ENCODE peak calls at places on chromosome X, in eight cellular contexts. F is MM.1S, K is fibroblast of lung, R is hepatocyte, V is HCT116, S is DND-41, C is neural progenitor cell, A is K562. W is an unnamed sample.

GRCh38 chrX:12657881-12658280 is 133.3 kb upstream of the PRPS2 start:
- DNase-seq in S (no peak), A (no peak), F (no peak), C (no peak), V (no peak), K (no peak), R (no peak), W (no peak)

GRCh38 chrX:85243761-85244410 is at the start of the genes SATL1 and ZNF711:
- DNase-seq in V (peak; percentile 13), R (peak; percentile 85), K (peak; percentile 61), C (peak; percentile 87), S (peak; percentile 85), F (peak; percentile 12), A (peak; percentile 50), W (peak; percentile 65)

GRCh38 chrX:132216806-132217202 is 2.4 kb downstream of the RAP2C start:
- DNase-seq in A (no peak), S (no peak), V (no peak), F (peak; percentile 29), R (peak; percentile 17), K (peak; percentile 41), C (peak; percentile 20), W (peak; percentile 33)

GRCh38 chrX:15815779-15816452 is 25.6 kb downstream of the ZRSR2 start:
- DNase-seq in S (no peak), A (peak; percentile 30), F (peak; percentile 37), V (peak; percentile 3), C (peak; percentile 66), R (peak; percentile 68), K (peak; percentile 33), W (no peak)

GRCh38 chrX:100447563-100448397 is 37.7 kb upstream of the PCDH19 start:
- DNase-seq in V (peak; percentile 31), S (peak; percentile 13), F (peak; percentile 39), R (peak; percentile 50), A (peak; percentile 8), C (peak; percentile 63), K (peak; percentile 11), W (no peak)

GRCh38 chrX:151818828-151819227 is 84.3 kb downstream of the CNGA2 start:
- DNase-seq in V (no peak), S (no peak), C (no peak), F (no peak), A (no peak), K (no peak), R (no peak), W (no peak)

GRCh38 chrX:49767231-49767630 is 61.9 kb upstream of the PAGE4 start:
- DNase-seq in C (no peak), V (no peak), S (no peak), K (no peak), A (no peak), R (no peak), F (no peak), W (no peak)

GRCh38 chrX:124406294-124407013 is 60.1 kb downstream of the SH2D1A start:
- DNase-seq in V (peak; percentile 31), C (peak; percentile 60), R (peak; percentile 73), A (peak; percentile 71), F (peak; percentile 66), K (peak; percentile 68), S (peak; percentile 68), W (peak; percentile 47)

GRCh38 chrX:3664921-3665320 is 48.5 kb downstream of the PRKX start:
- DNase-seq in K (no peak), S (no peak), A (no peak), V (no peak), R (no peak), F (no peak), C (no peak), W (no peak)

GRCh38 chrX:12901486-12901885 is 4.9 kb upstream of the TLR8 start:
- DNase-seq in S (peak; percentile 72), A (peak; percentile 66), V (peak; percentile 36), F (peak; percentile 55), C (peak; percentile 56), K (peak; percentile 44), R (peak; percentile 65), W (no peak)

GRCh38 chrX:133857648-133858269 is 127.6 kb downstream of the GPC3 start:
- DNase-seq in R (no peak), F (no peak), C (no peak), A (no peak), V (no peak), S (no peak), K (no peak), W (no peak)

GRCh38 chrX:11214346-11215190 is 78.6 kb upstream of the AMELX start:
- DNase-seq in S (no peak), F (no peak), R (no peak), V (no peak), C (no peak), A (no peak), K (no peak), W (no peak)

GRCh38 chrX:52934704-52935468 is 23.4 kb downstream of the FAM156A start:
- DNase-seq in S (peak; percentile 92), V (peak; percentile 74), R (peak; percentile 94), A (peak; percentile 91), F (peak; percentile 95), K (peak; percentile 94), C (peak; percentile 94), W (peak; percentile 91)

GRCh38 chrX:41145920-41146608 is 60.8 kb downstream of the USP9X start:
- DNase-seq in S (no peak), K (peak; percentile 89), F (no peak), R (peak; percentile 16), V (peak; percentile 19), C (no peak), A (peak; percentile 9), W (peak; percentile 91)

GRCh38 chrX:53195401-53195800 is 29.6 kb downstream of the KDM5C start:
- DNase-seq in V (no peak), S (no peak), A (no peak), R (no peak), C (no peak), K (no peak), F (no peak), W (no peak)

GRCh38 chrX:86002076-86002896 is 45.1 kb downstream of the CHM start:
- DNase-seq in F (peak; percentile 73), R (peak; percentile 70), A (peak; percentile 76), K (peak; percentile 49), S (no peak), V (peak; percentile 7), C (peak; percentile 87), W (peak; percentile 59)

GRCh38 chrX:152946681-152947080 is 47.2 kb downstream of the PNMA5 start:
- DNase-seq in K (no peak), V (no peak), F (no peak), A (no peak), S (no peak), C (no peak), R (no peak), W (no peak)

GRCh38 chrX:120769576-120770341 is 105.9 kb downstream of the CT47B1 start:
- DNase-seq in S (peak; percentile 12), V (peak; percentile 16), A (peak; percentile 10), F (peak; percentile 77), R (peak; percentile 31), C (peak; percentile 37), K (peak; percentile 71), W (peak; percentile 49)

GRCh38 chrX:131783555-131784338 is 239.4 kb upstream of the STK26 start:
- DNase-seq in R (no peak), F (peak; percentile 98), C (no peak), S (no peak), V (no peak), K (no peak), A (no peak), W (peak; percentile 64)

GRCh38 chrX:77640702-77641101 is 145.3 kb downstream of the ATRX start:
- DNase-seq in C (no peak), R (no peak), F (no peak), V (no peak), S (no peak), A (no peak), K (no peak), W (no peak)

GRCh38 chrX:102658551-102658950 is 7.3 kb downstream of the GPRASP1 start:
- DNase-seq in A (no peak), F (no peak), C (no peak), V (no peak), S (no peak), K (peak; percentile 8), R (peak; percentile 14), W (no peak)

DNA sequence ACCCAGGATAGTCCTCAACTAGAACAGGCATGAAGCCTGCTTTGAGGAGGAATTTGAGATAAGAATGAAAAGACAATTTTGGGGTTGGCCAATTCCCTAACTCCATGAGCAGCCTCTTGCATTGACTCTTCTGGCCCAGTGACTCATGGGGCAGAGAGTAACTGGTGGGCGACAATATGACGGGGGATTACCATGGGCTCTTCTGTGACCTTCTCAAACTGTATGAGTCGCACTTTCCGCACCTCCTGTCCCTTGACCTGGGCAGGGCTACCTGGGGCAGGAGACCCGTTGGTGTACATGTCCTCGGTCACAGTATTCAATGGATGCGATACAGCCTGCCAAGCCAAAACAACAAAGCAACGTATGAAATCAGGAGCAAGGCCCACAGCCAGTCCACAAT is 13.3 kb downstream of the MPP1 start:
- DNase-seq in R (no peak), C (no peak), S (no peak), V (no peak), A (peak; percentile 41), K (no peak), F (no peak), W (no peak)
- H3K27ac ChIP-seq in R (no peak overlapping the region), C (no peak overlapping the region), S (no peak overlapping the region), V (no peak overlapping the region), A (peak overlapping the region; percentile 12), K (no peak overlapping the region), F (no peak overlapping the region), W (no peak overlapping the region)

GRCh38 chrX:110847334-110847733 is 51.7 kb upstream of the CHRDL1 start:
- DNase-seq in S (no peak), F (peak; percentile 80), A (peak; percentile 67), R (peak; percentile 75), C (peak; percentile 77), V (peak; percentile 37), K (peak; percentile 71), W (peak; percentile 35)
- TF ChIP-seq EZH2 in S (no peak), F (no peak), A (no peak), R (no peak), C (no peak), V (no peak), K (no peak), W (no peak)

DNA sequence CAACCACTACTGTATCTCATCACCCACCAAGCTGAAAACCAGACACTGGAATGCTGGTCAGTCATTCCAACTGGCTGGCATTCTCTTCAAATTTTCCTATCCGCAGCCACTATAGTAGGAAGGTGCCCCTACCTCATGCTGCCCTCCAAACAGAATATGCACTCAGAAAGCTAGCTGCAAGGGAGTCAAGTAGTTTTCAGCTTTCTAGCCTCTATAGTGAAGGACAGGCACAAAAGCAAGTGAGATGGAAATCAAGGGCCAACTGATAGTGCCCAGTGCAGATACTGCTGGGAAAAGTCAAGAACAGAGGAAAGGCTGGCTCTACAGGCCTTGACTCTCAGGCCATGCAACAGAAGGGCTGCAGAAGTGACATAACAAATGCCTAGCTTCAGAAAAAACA is 47.2 kb downstream of the BCOR start:
- DNase-seq in V (no peak), A (no peak), S (no peak), K (no peak), R (no peak), C (no peak), F (no peak), W (no peak)
- H3K36me3 ChIP-seq in V (peaks cover 59% of the 10 kb centered on the region), A (peaks cover 73% of the 10 kb centered on the region), S (peaks cover 69% of the 10 kb centered on the region), K (peaks cover 5% of the 10 kb centered on the region), R (peaks cover 15% of the 10 kb centered on the region), C (peaks cover 45% of the 10 kb centered on the region), F (no peaks in the 10 kb centered on the region), W (peaks cover 30% of the 10 kb centered on the region)

DNA sequence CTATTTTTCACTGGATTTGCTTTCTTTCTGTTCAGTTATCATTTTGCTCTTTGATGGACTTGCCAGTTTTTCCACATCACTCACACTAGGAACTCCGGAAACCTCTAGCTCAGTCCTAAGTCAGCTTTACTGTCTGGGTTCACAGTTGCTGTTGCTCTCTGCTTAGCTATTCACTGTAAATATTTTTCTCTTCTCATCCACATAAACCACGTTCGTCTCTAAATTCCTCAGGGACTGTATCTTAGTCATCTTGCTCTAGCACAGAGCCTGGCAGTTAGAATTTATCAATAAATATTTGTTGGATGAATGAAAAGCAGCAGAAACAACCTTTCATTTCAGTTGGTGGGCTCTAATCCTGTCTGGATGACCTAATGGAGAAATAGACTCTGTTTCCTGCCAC is 119.4 kb upstream of the DMD start:
- DNase-seq in A (no peak), V (no peak), R (no peak), F (no peak), S (no peak), K (no peak), C (no peak), W (no peak)
- H3K27ac ChIP-seq in A (no peak overlapping the region), V (no peak overlapping the region), R (no peak overlapping the region), F (no peak overlapping the region), S (no peak overlapping the region), K (no peak overlapping the region), C (no peak overlapping the region), W (no peak overlapping the region)

W was measured in astrocyte.